ENCODE peak calls at places on chromosomes 13 and 19, in nine cellular contexts. F is foreskin fibroblast, C is PC-9, B is K562, P is transverse colon, G is cardiac fibroblast, N is ascending aorta, L is bronchial epithelial cell, A is GM23338. M is an unnamed sample.

GRCh38 chr13:100394005-100394695 is 194.4 kb downstream of the GGACT start:
- DNase-seq in F (peak; percentile 95), C (no peak), B (no peak), P (no peak), G (peak; percentile 92), N (no peak), L (no peak), A (no peak), M (no peak)

GRCh38 chr19:56118666-56119584 is 2.2 kb downstream of the ZNF787 start:
- DNase-seq in F (no peak), C (no peak), B (no peak), P (no peak), G (no peak), N (no peak), L (no peak), A (no peak), M (no peak)

GRCh38 chr19:10690351-10690781 is 10.9 kb upstream of the QTRT1 start:
- DNase-seq in F (peak; percentile 89), C (no peak), B (no peak), P (no peak), G (peak; percentile 97), N (no peak), L (no peak), A (no peak), M (no peak)

GRCh38 chr19:18992696-18993095 is 40.6 kb downstream of the SUGP2 start:
- DNase-seq in F (no peak), C (no peak), B (no peak), P (no peak), G (no peak), N (no peak), L (no peak), A (no peak), M (no peak)

GRCh38 chr13:43058836-43059235 is 35.5 kb downstream of the DNAJC15 start:
- DNase-seq in F (no peak), C (no peak), B (no peak), P (no peak), G (no peak), N (no peak), L (no peak), A (no peak), M (no peak)

GRCh38 chr19:40089462-40089861 is 1.3 kb downstream of the ZNF780A start:
- DNase-seq in F (peak; percentile 7), C (no peak), B (no peak), P (no peak), G (peak; percentile 24), N (no peak), L (no peak), A (no peak), M (no peak)

GRCh38 chr13:43991773-43992201 is 112.1 kb downstream of the LACC1 start:
- DNase-seq in F (no peak), C (no peak), B (no peak), P (no peak), G (no peak), N (no peak), L (no peak), A (peak; percentile 42), M (no peak)

GRCh38 chr13:111291908-111292307 is 28.5 kb upstream of the TEX29 start:
- DNase-seq in F (no peak), C (no peak), B (no peak), P (no peak), G (no peak), N (no peak), L (no peak), A (no peak), M (no peak)

GRCh38 chr13:27696731-27697130 is 75.0 kb downstream of the POLR1D start:
- DNase-seq in F (no peak), C (no peak), B (no peak), P (no peak), G (no peak), N (no peak), L (no peak), A (no peak), M (no peak)

GRCh38 chr19:40663712-40664692 is 26.4 kb downstream of the NUMBL start:
- DNase-seq in F (peak; percentile 50), C (no peak), B (peak; percentile 84), P (no peak), G (peak; percentile 30), N (no peak), L (no peak), A (no peak), M (no peak)

GRCh38 chr13:28754698-28755545 is 36.2 kb upstream of the SLC46A3 start:
- DNase-seq in F (peak; percentile 71), C (no peak), B (peak; percentile 16), P (no peak), G (peak; percentile 70), N (no peak), L (no peak), A (peak; percentile 71), M (peak; percentile 34)

GRCh38 chr13:75656590-75656989 is 20.5 kb downstream of the LMO7 start:
- DNase-seq in F (peak; percentile 67), C (no peak), B (no peak), P (no peak), G (peak; percentile 68), N (no peak), L (peak; percentile 25), A (no peak), M (no peak)

GRCh38 chr19:15255359-15255990 is 23.2 kb upstream of the EPHX3 start:
- DNase-seq in F (no peak), C (no peak), B (no peak), P (no peak), G (no peak), N (no peak), L (no peak), A (no peak), M (no peak)

GRCh38 chr19:2977686-2978466 is 512 bp downstream of the TLE6 start:
- DNase-seq in F (no peak), C (no peak), B (peak; percentile 85), P (no peak), G (no peak), N (no peak), L (no peak), A (no peak), M (no peak)

GRCh38 chr13:49022472-49023144 is 46.9 kb downstream of the FNDC3A start:
- DNase-seq in F (peak; percentile 56), C (no peak), B (no peak), P (no peak), G (peak; percentile 58), N (no peak), L (peak; percentile 63), A (no peak), M (no peak)

GRCh38 chr19:30719991-30720329 is 347.8 kb downstream of the ZNF536 start:
- DNase-seq in F (peak; percentile 31), C (no peak), B (no peak), P (no peak), G (peak; percentile 13), N (no peak), L (no peak), A (peak; percentile 51), M (no peak)

GRCh38 chr19:5507056-5507624 is 51.9 kb downstream of the ZNRF4 start:
- DNase-seq in F (no peak), C (no peak), B (no peak), P (no peak), G (no peak), N (no peak), L (no peak), A (no peak), M (no peak)

GRCh38 chr19:5501907-5502306 is 46.7 kb downstream of the ZNRF4 start:
- DNase-seq in F (no peak), C (no peak), B (no peak), P (no peak), G (no peak), N (no peak), L (no peak), A (no peak), M (no peak)

GRCh38 chr19:5504115-5504514 is 48.9 kb downstream of the ZNRF4 start:
- DNase-seq in F (no peak), C (no peak), B (peak; percentile 27), P (no peak), G (no peak), N (no peak), L (no peak), A (peak; percentile 56), M (no peak)

GRCh38 chr19:5498817-5499535 is 43.8 kb downstream of the ZNRF4 start:
- DNase-seq in F (no peak), C (no peak), B (no peak), P (no peak), G (no peak), N (no peak), L (no peak), A (peak; percentile 87), M (no peak)

GRCh38 chr19:5503598-5503997 is 48.4 kb downstream of the ZNRF4 start:
- DNase-seq in F (no peak), C (no peak), B (no peak), P (no peak), G (no peak), N (no peak), L (no peak), A (no peak), M (no peak)
- TF ChIP-seq CTCF in F (no peak), C (no peak), B (peak; percentile 42), P (no peak), G (peak; percentile 19), N (no peak), L (no peak), A (peak; percentile 45), M (no peak)

DNA sequence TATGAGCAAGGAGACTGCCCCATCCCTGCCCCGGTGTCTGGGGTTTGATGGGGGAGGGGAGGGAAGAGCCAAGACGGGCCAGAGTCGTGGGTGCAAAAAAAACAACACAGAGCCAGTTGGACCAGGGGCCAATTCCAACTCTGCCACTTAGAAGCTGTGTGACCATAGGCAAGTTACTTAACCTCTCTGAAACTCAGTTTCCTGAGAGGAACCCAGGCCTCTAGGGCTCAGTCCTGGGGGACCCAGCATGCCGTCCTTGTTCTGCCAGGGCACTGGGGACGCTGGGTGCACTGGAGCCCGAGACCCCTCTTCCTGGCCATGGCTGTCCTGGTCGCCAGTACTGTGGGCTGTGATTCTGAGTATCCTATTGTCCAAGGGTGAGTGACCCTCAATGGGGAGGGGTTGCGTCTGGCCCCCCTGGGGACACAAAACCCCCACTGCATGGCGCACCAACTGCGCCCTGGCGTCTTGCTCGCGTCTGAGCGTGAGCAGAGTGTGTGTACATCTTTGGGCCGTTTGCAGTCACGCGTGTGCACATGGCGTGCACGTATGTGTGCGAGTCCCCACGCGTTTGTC is 24.6 kb downstream of the CLEC4M start:
- DNase-seq in F (no peak), C (no peak), B (no peak), P (no peak), G (no peak), N (no peak), L (no peak), A (no peak), M (no peak)
- TF ChIP-seq CTCF in F (no peak), C (no peak), B (no peak), P (no peak), G (no peak), N (no peak), L (no peak), A (no peak), M (no peak)

GRCh38 chr13:92354583-92354982 is 872.0 kb upstream of the GPC6 start:
- DNase-seq in F (no peak), C (no peak), B (no peak), P (no peak), G (no peak), N (no peak), L (no peak), A (no peak), M (no peak)

GRCh38 chr13:92355213-92355612 is 871.4 kb upstream of the GPC6 start:
- DNase-seq in F (peak; percentile 2), C (no peak), B (peak; percentile 62), P (peak; percentile 25), G (peak; percentile 16), N (no peak), L (no peak), A (peak; percentile 66), M (peak; percentile 18)
- TF ChIP-seq CTCF in F (no peak), C (no peak), B (no peak), P (no peak), G (peak; percentile 14), N (no peak), L (no peak), A (peak; percentile 88), M (no peak)

GRCh38 chr19:41707502-41707812 is 969 bp upstream of the CEACAM5 start:
- DNase-seq in F (no peak), C (no peak), B (no peak), P (peak; percentile 44), G (no peak), N (no peak), L (no peak), A (peak; percentile 47), M (no peak)
- TF ChIP-seq CTCF in F (no peak), C (no peak), B (no peak), P (no peak), G (no peak), N (no peak), L (no peak), A (peak; percentile 55), M (no peak)

M was measured in endothelial cell.